ENCODE peak calls at places on chromosomes 6 and 20, in eight cellular contexts. One of them, this sample, is unnamed.

GRCh38 chr6:13331516-13332348 is 3.4 kb upstream of the TBC1D7 start:
- DNase-seq in AG04450: no peak
- DNase-seq in HFFc6: peak; percentile 28
- DNase-seq in CD8-positive, alpha-beta T cell: no peak
- DNase-seq in lower leg skin: no peak
- DNase-seq in omental fat pad: no peak
- DNase-seq in heart left ventricle: no peak
- DNase-seq in CD4-positive, alpha-beta T cell: no peak
- DNase-seq in this sample: no peak

GRCh38 chr6:11609324-11610071 is 71.9 kb downstream of the TMEM170B start:
- DNase-seq in heart left ventricle: peak; percentile 52
- DNase-seq in lower leg skin: no peak
- DNase-seq in CD4-positive, alpha-beta T cell: no peak
- DNase-seq in omental fat pad: no peak
- DNase-seq in AG04450: no peak
- DNase-seq in CD8-positive, alpha-beta T cell: no peak
- DNase-seq in HFFc6: peak; percentile 94
- DNase-seq in this sample: no peak

GRCh38 chr20:33819456-33819855 is 8.3 kb downstream of the CHMP4B start:
- DNase-seq in heart left ventricle: no peak
- DNase-seq in HFFc6: no peak
- DNase-seq in AG04450: no peak
- DNase-seq in omental fat pad: no peak
- DNase-seq in lower leg skin: no peak
- DNase-seq in CD8-positive, alpha-beta T cell: no peak
- DNase-seq in CD4-positive, alpha-beta T cell: no peak
- DNase-seq in this sample: no peak

GRCh38 chr6:115969207-115969929 is 91.3 kb downstream of the FRK start:
- DNase-seq in AG04450: no peak
- DNase-seq in heart left ventricle: peak; percentile 30
- DNase-seq in CD8-positive, alpha-beta T cell: no peak
- DNase-seq in lower leg skin: no peak
- DNase-seq in CD4-positive, alpha-beta T cell: no peak
- DNase-seq in HFFc6: no peak
- DNase-seq in omental fat pad: no peak
- DNase-seq in this sample: no peak

GRCh38 chr6:100633096-100633766 is 168.5 kb upstream of the SIM1 start:
- DNase-seq in CD4-positive, alpha-beta T cell: no peak
- DNase-seq in CD8-positive, alpha-beta T cell: no peak
- DNase-seq in omental fat pad: no peak
- DNase-seq in lower leg skin: no peak
- DNase-seq in heart left ventricle: no peak
- DNase-seq in HFFc6: peak; percentile 95
- DNase-seq in AG04450: peak; percentile 10
- DNase-seq in this sample: no peak

GRCh38 chr6:105692630-105693212 is 289.8 kb upstream of the PREP start:
- DNase-seq in HFFc6: no peak
- DNase-seq in CD4-positive, alpha-beta T cell: no peak
- DNase-seq in heart left ventricle: no peak
- DNase-seq in AG04450: no peak
- DNase-seq in CD8-positive, alpha-beta T cell: no peak
- DNase-seq in lower leg skin: no peak
- DNase-seq in omental fat pad: no peak
- DNase-seq in this sample: no peak

GRCh38 chr20:32159766-32160221 is 47.7 kb downstream of the PLAGL2 start:
- DNase-seq in omental fat pad: no peak
- DNase-seq in HFFc6: no peak
- DNase-seq in heart left ventricle: no peak
- DNase-seq in lower leg skin: no peak
- DNase-seq in CD8-positive, alpha-beta T cell: no peak
- DNase-seq in CD4-positive, alpha-beta T cell: no peak
- DNase-seq in AG04450: no peak
- DNase-seq in this sample: no peak

GRCh38 chr20:49699200-49699992 is 14.3 kb downstream of the B4GALT5 start:
- DNase-seq in CD8-positive, alpha-beta T cell: no peak
- DNase-seq in omental fat pad: no peak
- DNase-seq in HFFc6: peak; percentile 66
- DNase-seq in heart left ventricle: no peak
- DNase-seq in AG04450: no peak
- DNase-seq in lower leg skin: no peak
- DNase-seq in CD4-positive, alpha-beta T cell: no peak
- DNase-seq in this sample: no peak

GRCh38 chr6:25472314-25472713 is 179.7 kb upstream of the SCGN start:
- DNase-seq in AG04450: no peak
- DNase-seq in lower leg skin: no peak
- DNase-seq in CD4-positive, alpha-beta T cell: no peak
- DNase-seq in HFFc6: no peak
- DNase-seq in heart left ventricle: no peak
- DNase-seq in CD8-positive, alpha-beta T cell: no peak
- DNase-seq in omental fat pad: no peak
- DNase-seq in this sample: no peak

GRCh38 chr6:136757150-136757549 is 35.1 kb downstream of the MAP3K5 start:
- DNase-seq in heart left ventricle: no peak
- DNase-seq in CD4-positive, alpha-beta T cell: no peak
- DNase-seq in lower leg skin: no peak
- DNase-seq in CD8-positive, alpha-beta T cell: no peak
- DNase-seq in omental fat pad: no peak
- DNase-seq in HFFc6: peak; percentile 31
- DNase-seq in AG04450: no peak
- DNase-seq in this sample: no peak

GRCh38 chr20:24747015-24747712 is 201.9 kb upstream of the CST7 start:
- DNase-seq in lower leg skin: no peak
- DNase-seq in AG04450: no peak
- DNase-seq in CD8-positive, alpha-beta T cell: no peak
- DNase-seq in omental fat pad: no peak
- DNase-seq in CD4-positive, alpha-beta T cell: no peak
- DNase-seq in heart left ventricle: no peak
- DNase-seq in HFFc6: no peak
- DNase-seq in this sample: peak; percentile 20

GRCh38 chr20:63186528-63187316 is 29.2 kb downstream of the YTHDF1 start:
- DNase-seq in HFFc6: peak; percentile 28
- DNase-seq in lower leg skin: no peak
- DNase-seq in CD8-positive, alpha-beta T cell: no peak
- DNase-seq in AG04450: no peak
- DNase-seq in CD4-positive, alpha-beta T cell: no peak
- DNase-seq in heart left ventricle: peak; percentile 7
- DNase-seq in omental fat pad: no peak
- DNase-seq in this sample: no peak

GRCh38 chr6:108846628-108847027 is 1.6 kb upstream of the ARMC2 start:
- DNase-seq in HFFc6: no peak
- DNase-seq in CD4-positive, alpha-beta T cell: no peak
- DNase-seq in CD8-positive, alpha-beta T cell: no peak
- DNase-seq in AG04450: no peak
- DNase-seq in omental fat pad: no peak
- DNase-seq in heart left ventricle: no peak
- DNase-seq in lower leg skin: no peak
- DNase-seq in this sample: no peak

GRCh38 chr6:14442250-14442649 is 324.7 kb downstream of the CD83 start:
- DNase-seq in lower leg skin: no peak
- DNase-seq in HFFc6: no peak
- DNase-seq in CD4-positive, alpha-beta T cell: no peak
- DNase-seq in omental fat pad: no peak
- DNase-seq in heart left ventricle: no peak
- DNase-seq in AG04450: no peak
- DNase-seq in CD8-positive, alpha-beta T cell: no peak
- DNase-seq in this sample: no peak

GRCh38 chr6:118284736-118285360 is 263.2 kb upstream of the PLN start:
- DNase-seq in CD4-positive, alpha-beta T cell: no peak
- DNase-seq in CD8-positive, alpha-beta T cell: no peak
- DNase-seq in HFFc6: no peak
- DNase-seq in AG04450: no peak
- DNase-seq in lower leg skin: no peak
- DNase-seq in omental fat pad: no peak
- DNase-seq in heart left ventricle: no peak
- DNase-seq in this sample: no peak

GRCh38 chr6:85127179-85127498 is 322.7 kb upstream of the NT5E start:
- DNase-seq in lower leg skin: no peak
- DNase-seq in CD8-positive, alpha-beta T cell: no peak
- DNase-seq in CD4-positive, alpha-beta T cell: no peak
- DNase-seq in HFFc6: no peak
- DNase-seq in AG04450: no peak
- DNase-seq in omental fat pad: no peak
- DNase-seq in heart left ventricle: no peak
- DNase-seq in this sample: no peak
- TF ChIP-seq CTCF in lower leg skin: no peak
- TF ChIP-seq CTCF in CD8-positive, alpha-beta T cell: no peak
- TF ChIP-seq CTCF in CD4-positive, alpha-beta T cell: no peak
- TF ChIP-seq CTCF in HFFc6: peak; percentile 4
- TF ChIP-seq CTCF in AG04450: no peak
- TF ChIP-seq CTCF in omental fat pad: no peak
- TF ChIP-seq CTCF in heart left ventricle: no peak
- TF ChIP-seq CTCF in this sample: peak; percentile 6

DNA sequence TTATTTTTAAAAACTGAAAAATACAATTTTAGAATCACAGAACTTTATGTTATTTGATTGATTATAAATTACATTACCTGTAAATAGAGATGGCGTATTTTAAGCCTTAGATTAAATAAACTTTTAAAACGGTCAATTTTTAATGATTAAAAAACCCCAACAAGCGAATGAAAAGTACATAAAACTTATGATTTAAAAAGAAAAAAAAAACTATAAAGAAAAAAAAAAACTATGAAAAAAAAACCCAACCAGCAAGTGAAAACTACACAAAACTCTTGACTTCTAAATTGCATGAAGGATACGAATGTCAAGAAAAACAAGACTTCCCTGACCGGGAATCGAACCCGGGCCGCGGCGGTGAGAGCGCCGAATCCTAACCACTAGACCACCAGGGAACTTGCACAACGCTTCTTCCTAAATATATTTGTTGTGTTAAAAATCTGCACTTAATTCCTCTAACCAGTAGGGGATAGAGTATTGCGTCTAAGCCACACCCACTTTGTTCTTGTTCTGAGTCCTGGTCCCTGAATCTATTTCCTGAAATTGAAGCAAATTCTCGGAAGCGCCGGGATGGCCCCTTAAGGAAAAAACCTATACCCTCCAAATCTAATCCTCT is 10.7 kb upstream of the NCOA7 start:
- DNase-seq in lower leg skin: peak; percentile 92
- DNase-seq in HFFc6: peak; percentile 87
- DNase-seq in CD8-positive, alpha-beta T cell: peak; percentile 80
- DNase-seq in heart left ventricle: peak; percentile 67
- DNase-seq in omental fat pad: peak; percentile 81
- DNase-seq in AG04450: peak; percentile 79
- DNase-seq in CD4-positive, alpha-beta T cell: peak; percentile 77
- DNase-seq in this sample: peak; percentile 83
- TF ChIP-seq CTCF in lower leg skin: no peak
- TF ChIP-seq CTCF in HFFc6: peak; percentile 47
- TF ChIP-seq CTCF in CD8-positive, alpha-beta T cell: peak; percentile 43
- TF ChIP-seq CTCF in heart left ventricle: peak; percentile 36
- TF ChIP-seq CTCF in omental fat pad: no peak
- TF ChIP-seq CTCF in AG04450: peak; percentile 28
- TF ChIP-seq CTCF in CD4-positive, alpha-beta T cell: no peak
- TF ChIP-seq CTCF in this sample: no peak

GRCh38 chr6:17413313-17413750 is 19.9 kb downstream of the CAP2 start:
- DNase-seq in omental fat pad: no peak
- DNase-seq in CD4-positive, alpha-beta T cell: no peak
- DNase-seq in HFFc6: peak; percentile 76
- DNase-seq in lower leg skin: no peak
- DNase-seq in heart left ventricle: no peak
- DNase-seq in AG04450: no peak
- DNase-seq in CD8-positive, alpha-beta T cell: no peak
- DNase-seq in this sample: no peak

GRCh38 chr6:17408081-17408480 is 14.7 kb downstream of the CAP2 start:
- DNase-seq in lower leg skin: no peak
- DNase-seq in AG04450: no peak
- DNase-seq in CD8-positive, alpha-beta T cell: no peak
- DNase-seq in heart left ventricle: no peak
- DNase-seq in CD4-positive, alpha-beta T cell: no peak
- DNase-seq in omental fat pad: no peak
- DNase-seq in HFFc6: no peak
- DNase-seq in this sample: no peak

GRCh38 chr6:17405944-17406245 is 12.5 kb downstream of the CAP2 start:
- DNase-seq in CD8-positive, alpha-beta T cell: no peak
- DNase-seq in omental fat pad: no peak
- DNase-seq in HFFc6: no peak
- DNase-seq in AG04450: no peak
- DNase-seq in lower leg skin: no peak
- DNase-seq in heart left ventricle: no peak
- DNase-seq in CD4-positive, alpha-beta T cell: no peak
- DNase-seq in this sample: no peak

GRCh38 chr6:17410281-17410680 is 16.9 kb downstream of the CAP2 start:
- DNase-seq in heart left ventricle: no peak
- DNase-seq in AG04450: no peak
- DNase-seq in HFFc6: no peak
- DNase-seq in CD4-positive, alpha-beta T cell: no peak
- DNase-seq in omental fat pad: no peak
- DNase-seq in lower leg skin: no peak
- DNase-seq in CD8-positive, alpha-beta T cell: no peak
- DNase-seq in this sample: no peak
- TF ChIP-seq CTCF in heart left ventricle: no peak
- TF ChIP-seq CTCF in AG04450: no peak
- TF ChIP-seq CTCF in HFFc6: peak; percentile 28
- TF ChIP-seq CTCF in CD4-positive, alpha-beta T cell: no peak
- TF ChIP-seq CTCF in omental fat pad: no peak
- TF ChIP-seq CTCF in lower leg skin: no peak
- TF ChIP-seq CTCF in CD8-positive, alpha-beta T cell: no peak
- TF ChIP-seq CTCF in this sample: no peak

GRCh38 chr6:64280569-64280968 is 645.0 kb downstream of the PHF3 start:
- DNase-seq in HFFc6: no peak
- DNase-seq in heart left ventricle: no peak
- DNase-seq in lower leg skin: no peak
- DNase-seq in omental fat pad: no peak
- DNase-seq in AG04450: peak; percentile 27
- DNase-seq in CD4-positive, alpha-beta T cell: no peak
- DNase-seq in CD8-positive, alpha-beta T cell: no peak
- DNase-seq in this sample: peak; percentile 25
- TF ChIP-seq CTCF in HFFc6: no peak
- TF ChIP-seq CTCF in heart left ventricle: no peak
- TF ChIP-seq CTCF in lower leg skin: no peak
- TF ChIP-seq CTCF in omental fat pad: no peak
- TF ChIP-seq CTCF in AG04450: peak; percentile 69
- TF ChIP-seq CTCF in CD4-positive, alpha-beta T cell: no peak
- TF ChIP-seq CTCF in CD8-positive, alpha-beta T cell: no peak
- TF ChIP-seq CTCF in this sample: peak; percentile 41

This sample was measured in nephron progenitor cell.